ENCODE peak calls at places on chromosomes 11 and 22, in seven cellular contexts. One of them, this sample, is unnamed.

GRCh38 chr11:30392977-30393376 is 70.1 kb downstream of the ARL14EP start:
- DNase-seq in hippocampal formation: no peak
- DNase-seq in HFFc6: no peak
- DNase-seq in heart left ventricle: no peak
- DNase-seq in CD8-positive, alpha-beta memory T cell: no peak
- DNase-seq in stimulated activated CD4-positive, alpha-beta T cell treated with anti-CD3 and anti-CD28 coated beads, Interleukin-1b, Interleukin-23, amount 100 ng/mL, for 1 hour: no peak
- DNase-seq in naive B cell: no peak
- DNase-seq in this sample: no peak

GRCh38 chr11:107014871-107015270 is 3.4 kb downstream of the GUCY1A2 start:
- DNase-seq in hippocampal formation: no peak
- DNase-seq in stimulated activated CD4-positive, alpha-beta T cell treated with anti-CD3 and anti-CD28 coated beads, Interleukin-1b, Interleukin-23, amount 100 ng/mL, for 1 hour: no peak
- DNase-seq in heart left ventricle: no peak
- DNase-seq in HFFc6: no peak
- DNase-seq in CD8-positive, alpha-beta memory T cell: no peak
- DNase-seq in naive B cell: no peak
- DNase-seq in this sample: peak

GRCh38 chr11:36007127-36007824 is 63.4 kb downstream of the LDLRAD3 start:
- DNase-seq in CD8-positive, alpha-beta memory T cell: no peak
- DNase-seq in heart left ventricle: no peak
- DNase-seq in hippocampal formation: no peak
- DNase-seq in naive B cell: no peak
- DNase-seq in HFFc6: no peak
- DNase-seq in stimulated activated CD4-positive, alpha-beta T cell treated with anti-CD3 and anti-CD28 coated beads, Interleukin-1b, Interleukin-23, amount 100 ng/mL, for 1 hour: no peak
- DNase-seq in this sample: no peak

GRCh38 chr11:132177106-132177505 is 806.7 kb downstream of the NTM start:
- DNase-seq in stimulated activated CD4-positive, alpha-beta T cell treated with anti-CD3 and anti-CD28 coated beads, Interleukin-1b, Interleukin-23, amount 100 ng/mL, for 1 hour: no peak
- DNase-seq in CD8-positive, alpha-beta memory T cell: no peak
- DNase-seq in heart left ventricle: no peak
- DNase-seq in hippocampal formation: no peak
- DNase-seq in naive B cell: no peak
- DNase-seq in HFFc6: peak
- DNase-seq in this sample: peak

GRCh38 chr11:88552377-88553029 is 215.0 kb upstream of the CTSC start:
- DNase-seq in stimulated activated CD4-positive, alpha-beta T cell treated with anti-CD3 and anti-CD28 coated beads, Interleukin-1b, Interleukin-23, amount 100 ng/mL, for 1 hour: no peak
- DNase-seq in heart left ventricle: no peak
- DNase-seq in HFFc6: peak
- DNase-seq in CD8-positive, alpha-beta memory T cell: peak
- DNase-seq in hippocampal formation: peak
- DNase-seq in naive B cell: no peak
- DNase-seq in this sample: peak

GRCh38 chr22:33242078-33242477 is 183.9 kb upstream of the SYN3 start:
- DNase-seq in stimulated activated CD4-positive, alpha-beta T cell treated with anti-CD3 and anti-CD28 coated beads, Interleukin-1b, Interleukin-23, amount 100 ng/mL, for 1 hour: no peak
- DNase-seq in heart left ventricle: no peak
- DNase-seq in CD8-positive, alpha-beta memory T cell: no peak
- DNase-seq in HFFc6: no peak
- DNase-seq in naive B cell: no peak
- DNase-seq in hippocampal formation: no peak
- DNase-seq in this sample: no peak

GRCh38 chr11:29249713-29250112 is 767.1 kb downstream of the KCNA4 start:
- DNase-seq in hippocampal formation: no peak
- DNase-seq in heart left ventricle: no peak
- DNase-seq in CD8-positive, alpha-beta memory T cell: no peak
- DNase-seq in stimulated activated CD4-positive, alpha-beta T cell treated with anti-CD3 and anti-CD28 coated beads, Interleukin-1b, Interleukin-23, amount 100 ng/mL, for 1 hour: no peak
- DNase-seq in naive B cell: no peak
- DNase-seq in HFFc6: no peak
- DNase-seq in this sample: no peak

GRCh38 chr22:39349967-39350802 is at the start of gene SYNGR1:
- DNase-seq in CD8-positive, alpha-beta memory T cell: no peak
- DNase-seq in heart left ventricle: no peak
- DNase-seq in HFFc6: no peak
- DNase-seq in stimulated activated CD4-positive, alpha-beta T cell treated with anti-CD3 and anti-CD28 coated beads, Interleukin-1b, Interleukin-23, amount 100 ng/mL, for 1 hour: no peak
- DNase-seq in naive B cell: no peak
- DNase-seq in hippocampal formation: no peak
- DNase-seq in this sample: no peak

GRCh38 chr11:108929241-108929640 is 264.4 kb downstream of the DDX10 start:
- DNase-seq in heart left ventricle: no peak
- DNase-seq in CD8-positive, alpha-beta memory T cell: no peak
- DNase-seq in HFFc6: peak
- DNase-seq in stimulated activated CD4-positive, alpha-beta T cell treated with anti-CD3 and anti-CD28 coated beads, Interleukin-1b, Interleukin-23, amount 100 ng/mL, for 1 hour: no peak
- DNase-seq in hippocampal formation: no peak
- DNase-seq in naive B cell: no peak
- DNase-seq in this sample: peak

GRCh38 chr11:32635819-32636218 is 52.2 kb downstream of the EIF3M start:
- DNase-seq in stimulated activated CD4-positive, alpha-beta T cell treated with anti-CD3 and anti-CD28 coated beads, Interleukin-1b, Interleukin-23, amount 100 ng/mL, for 1 hour: no peak
- DNase-seq in HFFc6: no peak
- DNase-seq in CD8-positive, alpha-beta memory T cell: no peak
- DNase-seq in heart left ventricle: no peak
- DNase-seq in hippocampal formation: no peak
- DNase-seq in naive B cell: no peak
- DNase-seq in this sample: no peak

GRCh38 chr11:126082251-126083109 is 19.8 kb upstream of the CDON start:
- DNase-seq in HFFc6: no peak
- DNase-seq in heart left ventricle: no peak
- DNase-seq in CD8-positive, alpha-beta memory T cell: no peak
- DNase-seq in hippocampal formation: peak
- DNase-seq in naive B cell: no peak
- DNase-seq in stimulated activated CD4-positive, alpha-beta T cell treated with anti-CD3 and anti-CD28 coated beads, Interleukin-1b, Interleukin-23, amount 100 ng/mL, for 1 hour: no peak
- DNase-seq in this sample: no peak

GRCh38 chr22:42074153-42074750 is at the start of gene PHETA2:
- DNase-seq in naive B cell: peak
- DNase-seq in CD8-positive, alpha-beta memory T cell: peak
- DNase-seq in HFFc6: no peak
- DNase-seq in heart left ventricle: peak
- DNase-seq in hippocampal formation: no peak
- DNase-seq in stimulated activated CD4-positive, alpha-beta T cell treated with anti-CD3 and anti-CD28 coated beads, Interleukin-1b, Interleukin-23, amount 100 ng/mL, for 1 hour: no peak
- DNase-seq in this sample: peak

GRCh38 chr11:17697175-17697949 is 22.0 kb upstream of the MYOD1 start:
- DNase-seq in naive B cell: no peak
- DNase-seq in CD8-positive, alpha-beta memory T cell: no peak
- DNase-seq in heart left ventricle: no peak
- DNase-seq in stimulated activated CD4-positive, alpha-beta T cell treated with anti-CD3 and anti-CD28 coated beads, Interleukin-1b, Interleukin-23, amount 100 ng/mL, for 1 hour: no peak
- DNase-seq in HFFc6: no peak
- DNase-seq in hippocampal formation: no peak
- DNase-seq in this sample: no peak

GRCh38 chr22:20027966-20028854 is 7.3 kb downstream of the TANGO2 start:
- DNase-seq in heart left ventricle: no peak
- DNase-seq in HFFc6: peak
- DNase-seq in hippocampal formation: no peak
- DNase-seq in naive B cell: no peak
- DNase-seq in CD8-positive, alpha-beta memory T cell: no peak
- DNase-seq in stimulated activated CD4-positive, alpha-beta T cell treated with anti-CD3 and anti-CD28 coated beads, Interleukin-1b, Interleukin-23, amount 100 ng/mL, for 1 hour: no peak
- DNase-seq in this sample: no peak

GRCh38 chr22:20624161-20624616 is 116.8 kb downstream of the MED15 start:
- DNase-seq in CD8-positive, alpha-beta memory T cell: no peak
- DNase-seq in HFFc6: peak
- DNase-seq in hippocampal formation: no peak
- DNase-seq in heart left ventricle: no peak
- DNase-seq in stimulated activated CD4-positive, alpha-beta T cell treated with anti-CD3 and anti-CD28 coated beads, Interleukin-1b, Interleukin-23, amount 100 ng/mL, for 1 hour: no peak
- DNase-seq in naive B cell: no peak
- DNase-seq in this sample: peak

GRCh38 chr11:128707671-128708070 is 13.8 kb downstream of the FLI1 start:
- DNase-seq in stimulated activated CD4-positive, alpha-beta T cell treated with anti-CD3 and anti-CD28 coated beads, Interleukin-1b, Interleukin-23, amount 100 ng/mL, for 1 hour: no peak
- DNase-seq in heart left ventricle: no peak
- DNase-seq in CD8-positive, alpha-beta memory T cell: no peak
- DNase-seq in hippocampal formation: no peak
- DNase-seq in HFFc6: peak
- DNase-seq in naive B cell: no peak
- DNase-seq in this sample: peak

GRCh38 chr11:126165366-126166156 is 45.9 kb downstream of the RPUSD4 start:
- DNase-seq in hippocampal formation: no peak
- DNase-seq in heart left ventricle: no peak
- DNase-seq in naive B cell: no peak
- DNase-seq in HFFc6: no peak
- DNase-seq in stimulated activated CD4-positive, alpha-beta T cell treated with anti-CD3 and anti-CD28 coated beads, Interleukin-1b, Interleukin-23, amount 100 ng/mL, for 1 hour: no peak
- DNase-seq in CD8-positive, alpha-beta memory T cell: no peak
- DNase-seq in this sample: no peak

GRCh38 chr22:30382340-30382739 is 4.9 kb downstream of the RNF215 start:
- DNase-seq in stimulated activated CD4-positive, alpha-beta T cell treated with anti-CD3 and anti-CD28 coated beads, Interleukin-1b, Interleukin-23, amount 100 ng/mL, for 1 hour: no peak
- DNase-seq in hippocampal formation: no peak
- DNase-seq in heart left ventricle: peak
- DNase-seq in CD8-positive, alpha-beta memory T cell: no peak
- DNase-seq in HFFc6: no peak
- DNase-seq in naive B cell: no peak
- DNase-seq in this sample: no peak

This sample was measured in EL.